ENCODE peak calls at places on chromosome 20, in nine cellular contexts. Z is mammary epithelial cell; R is left lung; D is effector memory CD4-positive, alpha-beta T cell; S is transverse colon; M is cardiac muscle cell; H is body of pancreas; L is BJ; Q is GM23338. J is an unnamed sample.

GRCh38 chr20:46348231-46348803 is 40.0 kb upstream of the CDH22 start:
- DNase-seq in R (no peak), D (no peak), H (no peak), Q (peak; percentile 79), M (peak; percentile 67), S (no peak), Z (no peak), L (no peak), J (no peak)

GRCh38 chr20:4563534-4563933 is 158.2 kb upstream of the PRND start:
- DNase-seq in R (no peak), Q (peak; percentile 70), H (no peak), D (no peak), S (no peak), Z (peak; percentile 68), L (no peak), M (peak; percentile 84), J (no peak)

GRCh38 chr20:42112161-42112560 is 494.0 kb upstream of the CHD6 start:
- DNase-seq in M (no peak), L (no peak), D (no peak), Z (no peak), H (no peak), Q (no peak), S (no peak), R (no peak), J (no peak)

GRCh38 chr20:51400051-51400926 is 142.2 kb downstream of the NFATC2 start:
- DNase-seq in L (no peak), R (no peak), S (peak; percentile 38), Z (no peak), M (no peak), Q (no peak), H (no peak), D (peak; percentile 70), J (no peak)

GRCh38 chr20:58697867-58698703 is 5.5 kb downstream of the NPEPL1 start:
- DNase-seq in S (peak; percentile 2), L (no peak), Z (no peak), Q (no peak), M (no peak), D (no peak), H (no peak), R (peak; percentile 13), J (no peak)

GRCh38 chr20:8663424-8663823 is 405.5 kb upstream of the PLCB4 start:
- DNase-seq in S (no peak), Z (no peak), R (no peak), D (no peak), Q (no peak), L (no peak), M (no peak), H (no peak), J (no peak)

GRCh38 chr20:32522775-32523612 is 62.1 kb downstream of the NOL4L start:
- DNase-seq in D (no peak), R (no peak), S (no peak), H (no peak), L (no peak), Q (no peak), Z (no peak), M (no peak), J (no peak)

GRCh38 chr20:61531553-61532345 is 279.7 kb downstream of the CDH4 start:
- DNase-seq in M (peak; percentile 10), S (no peak), H (no peak), Q (no peak), R (no peak), L (no peak), Z (no peak), D (no peak), J (no peak)

GRCh38 chr20:50415516-50416268 is 94.5 kb upstream of the PTPN1 start:
- DNase-seq in Q (peak; percentile 46), S (peak; percentile 98), D (no peak), R (peak; percentile 95), H (peak; percentile 100), L (peak; percentile 79), M (peak; percentile 98), Z (peak; percentile 78), J (peak; percentile 99)

GRCh38 chr20:4820833-4821518 is 99.3 kb downstream of the PRND start:
- DNase-seq in H (no peak), Z (peak; percentile 44), Q (no peak), M (peak; percentile 76), D (no peak), S (no peak), R (no peak), L (peak; percentile 41), J (no peak)

GRCh38 chr20:21234816-21235215 is 68.3 kb upstream of the XRN2 start:
- DNase-seq in Z (no peak), L (no peak), H (no peak), S (no peak), R (no peak), M (no peak), D (no peak), Q (peak; percentile 23), J (no peak)

GRCh38 chr20:53070714-53071392 is 98.7 kb downstream of the TSHZ2 start:
- DNase-seq in M (no peak), R (no peak), L (no peak), Q (no peak), S (no peak), H (no peak), D (no peak), Z (no peak), J (no peak)

GRCh38 chr20:41927189-41927588 is 309.0 kb upstream of the CHD6 start:
- DNase-seq in L (no peak), H (no peak), D (no peak), R (no peak), Q (no peak), Z (no peak), M (no peak), S (no peak), J (no peak)

DNA sequence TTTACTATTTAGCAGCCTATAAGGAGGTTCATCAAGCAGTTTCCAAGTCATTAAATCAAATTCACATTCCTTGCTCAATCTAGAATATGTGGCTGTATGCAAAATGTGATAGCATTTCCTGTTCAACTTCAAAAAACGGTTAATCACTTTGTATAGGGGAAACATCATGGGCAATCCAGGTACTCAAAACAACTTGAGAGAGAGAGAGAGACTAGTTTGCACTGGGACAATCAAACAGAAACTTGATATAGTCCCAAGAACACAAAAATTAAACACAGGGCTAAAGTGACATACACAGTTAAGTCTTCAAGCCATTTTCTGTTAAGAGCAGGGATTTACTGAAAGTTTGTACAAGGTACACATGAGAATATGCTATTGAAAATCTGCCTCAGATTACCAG is 7.4 kb downstream of the CPNE1 start:
- DNase-seq in Z (no peak), Q (no peak), S (no peak), D (no peak), M (no peak), R (no peak), H (no peak), L (no peak), J (no peak)
- H3K36me3 ChIP-seq in Z (peaks cover 23% of the 10 kb centered on the region), Q (peaks cover 11% of the 10 kb centered on the region), S (peaks cover 16% of the 10 kb centered on the region), D (peaks cover 29% of the 10 kb centered on the region), M (peaks cover 22% of the 10 kb centered on the region), R (peaks cover 3% of the 10 kb centered on the region), H (no peaks in the 10 kb centered on the region), L (peaks cover 5% of the 10 kb centered on the region), J (no peaks in the 10 kb centered on the region)

GRCh38 chr20:3045042-3045815 is 623 bp upstream of the MRPS26 start:
- DNase-seq in H (peak; percentile 74), S (peak; percentile 86), Z (peak; percentile 85), Q (peak; percentile 82), L (peak; percentile 20), R (peak; percentile 86), M (peak; percentile 80), D (no peak), J (no peak)

GRCh38 chr20:3046677-3047462 is 1.0 kb downstream of the MRPS26 start:
- DNase-seq in Q (peak; percentile 73), M (peak; percentile 13), Z (peak; percentile 73), D (no peak), H (peak; percentile 37), R (peak; percentile 52), S (no peak), L (no peak), J (no peak)

GRCh38 chr20:3044336-3044965 is 1.0 kb downstream of the GNRH2 start:
- DNase-seq in Q (no peak), S (no peak), H (no peak), Z (no peak), R (no peak), D (no peak), M (no peak), L (no peak), J (no peak)

GRCh38 chr20:3045816-3046676 is at the start of gene MRPS26:
- DNase-seq in L (peak; percentile 42), S (peak; percentile 93), R (peak; percentile 92), Z (peak; percentile 88), Q (peak; percentile 97), D (peak; percentile 59), M (peak; percentile 92), H (peak; percentile 89), J (no peak)

GRCh38 chr20:3047486-3048419 is 1.9 kb downstream of the MRPS26 start:
- DNase-seq in Z (no peak), R (no peak), M (no peak), D (no peak), H (no peak), S (no peak), Q (no peak), L (no peak), J (no peak)
- H3K4me3 ChIP-seq in Z (no peak overlapping the region), R (peak overlapping the region; percentile 98), M (no peak overlapping the region), D (no peak overlapping the region), H (no peak overlapping the region), S (no peak overlapping the region), Q (peak overlapping the region; percentile 94), L (no peak overlapping the region), J (no peak overlapping the region)

DNA sequence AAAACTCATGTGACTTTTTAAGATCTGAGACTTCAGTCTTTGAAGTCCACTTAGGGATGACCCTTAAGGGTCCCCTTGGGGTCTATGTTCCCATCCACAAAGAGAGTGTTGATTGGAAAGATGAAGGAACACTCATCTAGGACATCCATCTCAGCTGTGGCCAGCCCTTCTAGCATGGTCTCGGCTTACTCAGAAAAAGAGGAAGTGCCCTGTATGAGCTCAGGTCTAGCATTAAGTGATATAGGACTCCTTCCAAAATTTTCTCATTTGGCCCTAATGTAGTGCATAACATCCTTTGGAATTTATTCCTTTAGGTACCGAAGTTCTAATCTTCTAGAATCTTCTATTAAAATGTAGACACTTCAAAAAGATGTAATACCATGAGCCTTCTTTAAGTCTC is 77.4 kb downstream of the NDUFAF5 start:
- DNase-seq in Z (no peak), S (no peak), R (no peak), D (no peak), Q (no peak), H (no peak), M (no peak), L (no peak), J (no peak)
- H3K36me3 ChIP-seq in Z (no peaks in the 10 kb centered on the region), S (no peaks in the 10 kb centered on the region), R (no peaks in the 10 kb centered on the region), D (no peaks in the 10 kb centered on the region), Q (no peaks in the 10 kb centered on the region), H (no peaks in the 10 kb centered on the region), M (no peaks in the 10 kb centered on the region), L (no peaks in the 10 kb centered on the region), J (no peaks in the 10 kb centered on the region)

DNA sequence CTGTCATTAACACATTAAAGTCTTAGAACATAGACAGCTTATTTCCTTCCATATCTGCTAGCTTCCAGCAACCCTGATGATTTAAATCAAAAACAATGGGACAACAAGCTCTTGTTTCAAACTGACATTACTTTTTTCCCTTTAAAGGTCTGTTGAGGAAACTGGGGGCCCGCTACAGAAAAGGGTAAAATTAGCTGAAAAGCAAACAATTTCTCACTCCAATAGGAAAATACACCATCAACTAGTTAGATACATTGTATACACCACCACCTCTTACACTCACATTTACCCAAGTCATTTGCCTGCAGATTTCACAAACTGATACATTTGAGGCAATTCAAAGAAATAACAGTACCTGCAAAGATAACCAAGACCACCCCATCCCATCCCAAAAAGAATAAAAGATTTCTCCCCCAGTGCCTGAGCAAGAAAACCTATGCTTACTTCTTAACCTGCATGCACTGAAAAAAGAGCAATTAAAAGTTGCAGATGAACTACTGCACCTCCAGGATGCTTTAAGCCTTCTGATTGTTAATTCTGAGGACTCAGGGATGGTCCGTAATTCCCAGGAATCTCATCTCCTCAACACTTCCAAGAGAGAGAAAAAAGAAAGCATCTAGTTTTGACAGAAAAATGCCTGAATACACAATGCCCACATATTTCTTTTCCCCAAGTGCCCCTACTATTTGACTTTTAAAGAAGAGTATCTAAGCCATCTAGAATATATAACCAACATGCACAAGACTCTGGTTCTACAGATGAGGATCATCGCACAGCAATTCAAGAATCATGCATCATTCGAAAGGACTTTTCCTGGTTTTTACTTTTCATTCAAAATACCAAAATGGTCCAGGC is 5.6 kb downstream of the ZMYND8 start:
- DNase-seq in L (no peak), S (no peak), H (no peak), R (no peak), D (no peak), Z (no peak), Q (no peak), M (no peak), J (no peak)
- H3K4me3 ChIP-seq in L (no peak overlapping the region), S (no peak overlapping the region), H (no peak overlapping the region), R (no peak overlapping the region), D (no peak overlapping the region), Z (peak overlapping the region; percentile 38), Q (peak overlapping the region; percentile 22), M (peak overlapping the region; percentile 6), J (peak overlapping the region; percentile 0)

J was measured in vagina.